ENCODE peak calls at places on chromosomes 2 and 18, in five cellular contexts. J is A673, V is coronary artery, D is thoracic aorta, G is stomach. H is an unnamed sample.

GRCh38 chr2:191892391-191892790 is 45.5 kb upstream of the CAVIN2 start:
- DNase-seq in J (no peak), V (no peak), D (no peak), G (no peak), H (no peak)

GRCh38 chr2:32806857-32807256 is 139.9 kb upstream of the LTBP1 start:
- DNase-seq in J (no peak), V (no peak), D (no peak), G (no peak), H (no peak)

GRCh38 chr2:125596612-125597011 is 1059.3 kb upstream of the GYPC start:
- DNase-seq in J (no peak), V (no peak), D (no peak), G (no peak), H (no peak)

GRCh38 chr2:72949045-72949444 is 31.7 kb downstream of the EMX1 start:
- DNase-seq in J (no peak), V (no peak), D (no peak), G (no peak), H (no peak)

GRCh38 chr2:30232801-30233130 is 1.4 kb downstream of the LBH start:
- DNase-seq in J (peak), V (peak), D (no peak), G (no peak), H (no peak)

GRCh38 chr2:132670104-132670960 is at the start of gene LYPD1:
- DNase-seq in J (peak), V (no peak), D (no peak), G (no peak), H (no peak)

GRCh38 chr2:58569460-58570185 is 328.5 kb upstream of the FANCL start:
- DNase-seq in J (peak), V (no peak), D (no peak), G (no peak), H (no peak)

GRCh38 chr2:238239552-238239871 is 326 bp downstream of the HES6 start:
- DNase-seq in J (peak), V (no peak), D (no peak), G (no peak), H (no peak)

GRCh38 chr2:167862787-167863186 is 384.6 kb downstream of the STK39 start:
- DNase-seq in J (peak), V (no peak), D (no peak), G (no peak), H (no peak)

GRCh38 chr2:191382801-191383200 is 137.6 kb downstream of the MYO1B start:
- DNase-seq in J (no peak), V (no peak), D (no peak), G (peak), H (peak)

GRCh38 chr2:71609958-71610357 is 156.6 kb downstream of the DYSF start:
- DNase-seq in J (peak), V (no peak), D (no peak), G (no peak), H (no peak)

GRCh38 chr18:74682141-74682997 is 84.7 kb downstream of the ZNF407 start:
- DNase-seq in J (no peak), V (no peak), D (no peak), G (no peak), H (no peak)

GRCh38 chr2:5121677-5122076 is 570.5 kb upstream of the SOX11 start:
- DNase-seq in J (no peak), V (no peak), D (no peak), G (no peak), H (no peak)

GRCh38 chr2:5121106-5121505 is 571.1 kb upstream of the SOX11 start:
- DNase-seq in J (no peak), V (no peak), D (no peak), G (no peak), H (no peak)

GRCh38 chr2:5123597-5124196 is 568.5 kb upstream of the SOX11 start:
- DNase-seq in J (peak), V (no peak), D (no peak), G (no peak), H (no peak)

GRCh38 chr2:5125017-5125730 is 567.0 kb upstream of the SOX11 start:
- DNase-seq in J (no peak), V (no peak), D (no peak), G (no peak), H (no peak)
- H3K4me3 ChIP-seq in J (no peak), V (no peak), D (no peak), G (no peak), H (no peak)

DNA sequence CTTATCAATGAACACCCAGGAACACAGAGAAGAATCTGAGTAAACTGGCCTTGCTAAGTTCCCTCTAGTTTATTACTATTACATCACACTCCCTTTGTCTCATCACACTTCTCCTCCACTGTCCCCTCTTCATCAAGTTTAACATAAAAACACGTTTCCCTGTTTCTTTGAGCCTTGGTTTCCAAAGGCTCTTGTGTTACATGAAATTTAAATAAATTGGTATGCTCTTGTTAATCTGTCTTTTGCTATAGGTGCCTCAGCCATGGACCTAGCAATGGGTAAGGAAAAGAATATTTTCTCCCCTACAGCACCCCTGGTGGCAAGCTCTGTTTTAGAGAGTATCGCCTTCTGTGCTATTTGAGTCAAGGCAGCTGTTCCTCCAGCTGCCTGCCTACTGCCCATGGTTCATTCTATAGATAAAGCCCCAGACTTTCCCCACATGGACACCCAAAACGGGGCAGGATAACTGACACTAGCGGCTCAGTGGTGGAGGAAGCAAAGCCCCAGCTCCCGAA is 31.8 kb downstream of the TGIF1 start:
- DNase-seq in J (peak), V (no peak), D (no peak), G (no peak), H (no peak)
- TF ChIP-seq CTCF in J (peak), V (no peak), D (peak), G (no peak), H (no peak)

GRCh38 chr2:6986251-6986893 is 69.2 kb downstream of the RNF144A start:
- DNase-seq in J (no peak), V (no peak), D (no peak), G (no peak), H (no peak)
- H3K27ac ChIP-seq in J (no peak), V (no peak), D (no peak), G (no peak), H (no peak)

GRCh38 chr18:63159590-63159989 is 160.0 kb downstream of the BCL2 start:
- DNase-seq in J (no peak), V (no peak), D (no peak), G (no peak), H (no peak)

GRCh38 chr18:63161728-63162195 is 157.8 kb downstream of the BCL2 start:
- DNase-seq in J (peak), V (peak), D (peak), G (peak), H (peak)

GRCh38 chr18:63160172-63160995 is 159.2 kb downstream of the BCL2 start:
- DNase-seq in J (no peak), V (no peak), D (no peak), G (no peak), H (no peak)

GRCh38 chr18:63162271-63163014 is 157.1 kb downstream of the BCL2 start:
- DNase-seq in J (no peak), V (no peak), D (no peak), G (peak), H (no peak)

DNA sequence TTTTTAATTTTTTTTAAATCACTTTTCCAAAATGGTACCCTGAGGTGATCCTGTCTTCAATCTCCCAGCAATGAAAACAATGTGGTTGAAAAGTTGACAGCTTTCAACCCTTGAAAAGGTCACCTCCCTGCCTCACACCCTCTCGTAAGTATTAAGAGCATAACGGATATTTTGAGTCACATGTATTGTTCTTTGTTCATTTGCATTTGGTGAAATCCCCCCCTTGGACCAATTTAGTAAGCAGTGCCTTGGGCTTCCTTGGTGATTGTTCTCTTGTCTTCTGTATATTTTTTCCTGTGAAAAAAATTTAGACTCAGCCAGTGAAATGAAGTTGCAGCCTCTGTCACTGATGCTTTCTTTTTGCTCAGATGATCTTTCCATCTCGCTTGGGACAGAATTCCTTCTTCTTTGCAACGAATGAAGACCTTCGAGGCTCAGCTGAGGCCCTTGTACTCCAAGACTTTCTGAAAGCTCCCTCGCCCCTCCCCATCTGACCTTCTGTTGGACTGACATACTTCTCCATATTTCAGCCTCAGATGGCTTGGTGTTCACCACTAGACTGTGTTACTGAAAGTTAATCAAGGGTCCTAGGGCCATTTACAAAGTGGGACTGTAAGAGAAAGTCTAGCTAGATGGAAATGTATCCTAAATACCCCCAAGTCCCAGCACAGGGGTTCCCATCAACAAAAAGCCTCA is 158.4 kb downstream of the BCL2 start:
- DNase-seq in J (no peak), V (no peak), D (no peak), G (no peak), H (no peak)
- H3K4me3 ChIP-seq in J (no peak), V (no peak), D (peak), G (no peak), H (no peak)

DNA sequence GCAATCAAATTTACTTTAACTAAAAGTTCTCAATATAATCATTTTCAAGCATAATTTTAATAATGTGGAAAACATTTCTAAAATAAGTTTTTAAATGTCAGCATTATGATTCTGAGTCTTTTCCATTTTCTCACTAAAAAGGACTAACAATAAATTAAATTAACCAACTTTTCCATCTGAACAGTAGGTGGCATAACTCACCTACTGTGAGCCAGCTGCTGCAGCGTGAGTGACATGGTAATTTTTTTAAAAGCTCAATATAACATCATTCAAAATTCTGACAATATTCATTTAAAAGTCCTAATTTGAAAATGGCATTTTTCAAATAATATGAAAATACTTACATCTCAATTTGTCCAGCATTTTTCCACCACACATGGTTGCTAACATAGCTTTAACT is 66.5 kb downstream of the DTNB start:
- DNase-seq in J (peak), V (no peak), D (no peak), G (no peak), H (no peak)
- TF ChIP-seq CTCF in J (peak), V (peak), D (peak), G (no peak), H (peak)

GRCh38 chr2:233081232-233081730 is 21.1 kb downstream of the INPP5D start:
- DNase-seq in J (no peak), V (peak), D (no peak), G (no peak), H (no peak)
- H3K27ac ChIP-seq in J (no peak), V (peak), D (no peak), G (peak), H (no peak)

GRCh38 chr2:55054476-55054875 is 4.2 kb upstream of the RTN4 start:
- DNase-seq in J (no peak), V (no peak), D (no peak), G (no peak), H (no peak)

GRCh38 chr2:55057474-55057873 is 7.2 kb upstream of the RTN4 start:
- DNase-seq in J (no peak), V (no peak), D (no peak), G (no peak), H (no peak)

GRCh38 chr2:55052087-55053061 is 2.1 kb upstream of the RTN4 start:
- DNase-seq in J (no peak), V (no peak), D (no peak), G (no peak), H (no peak)

GRCh38 chr2:55054076-55054475 is 3.8 kb upstream of the RTN4 start:
- DNase-seq in J (no peak), V (no peak), D (no peak), G (no peak), H (no peak)

DNA sequence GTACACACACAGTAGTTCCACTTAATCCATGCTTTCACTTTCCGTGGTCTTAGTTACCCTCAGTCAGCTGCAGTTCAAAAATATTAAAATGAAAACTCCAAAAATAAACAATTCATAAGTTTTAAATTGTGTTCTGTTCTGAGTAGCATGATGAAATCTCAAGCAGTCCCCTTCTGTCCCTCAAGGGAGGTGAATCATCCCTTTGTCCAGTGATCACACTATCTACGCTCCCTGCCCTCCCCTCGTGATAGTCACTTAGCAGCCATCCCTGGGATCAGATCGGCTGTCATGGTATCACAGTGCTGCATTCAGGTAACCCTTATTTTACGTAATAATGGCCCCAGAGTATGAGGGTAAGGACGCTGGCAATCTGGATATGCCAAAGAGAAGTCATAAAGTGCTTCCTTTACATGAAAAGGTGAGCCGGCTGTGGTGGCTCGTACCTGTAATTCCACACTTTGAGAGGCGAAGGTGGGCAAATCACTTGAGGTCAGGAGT is 5.8 kb upstream of the RTN4 start:
- DNase-seq in J (no peak), V (no peak), D (no peak), G (no peak), H (no peak)
- H3K4me3 ChIP-seq in J (no peak), V (no peak), D (no peak), G (no peak), H (no peak)

GRCh38 chr2:215870986-215871385 is 142.4 kb downstream of the MREG start:
- DNase-seq in J (peak), V (no peak), D (no peak), G (no peak), H (no peak)
- TF ChIP-seq CTCF in J (peak), V (no peak), D (no peak), G (no peak), H (no peak)

GRCh38 chr2:217987391-217987790 is 15.4 kb downstream of the TNS1 start:
- DNase-seq in J (no peak), V (no peak), D (no peak), G (no peak), H (no peak)
- H3K27ac ChIP-seq in J (no peak), V (peak), D (no peak), G (peak), H (no peak)